ENCODE peak calls at places on chromosomes 13 and 19, in four cellular contexts. S, M, B and F are unnamed samples.

GRCh38 chr13:90545070-90545840 is 802.2 kb upstream of the MIR17HG start:
- DNase-seq in B (no peak), M (no peak), S (no peak), F (no peak)

GRCh38 chr19:5947435-5947834 is 30.5 kb downstream of the RANBP3 start:
- DNase-seq in B (no peak), S (no peak), M (no peak), F (peak; percentile 67)

GRCh38 chr19:34733266-34733825 is 697 bp upstream of the ZNF181 start:
- DNase-seq in M (peak; percentile 78), B (no peak), S (peak; percentile 72), F (no peak)

GRCh38 chr13:47611664-47612288 is 389.3 kb downstream of the SUCLA2 start:
- DNase-seq in B (no peak), S (no peak), M (no peak), F (peak; percentile 45)

GRCh38 chr19:10461047-10461949 is 41.0 kb downstream of the PDE4A start:
- DNase-seq in M (peak; percentile 96), S (peak; percentile 98), B (peak; percentile 100), F (peak; percentile 91)

GRCh38 chr19:42081584-42082258 is 5.8 kb downstream of the ZNF574 start:
- DNase-seq in B (no peak), M (peak; percentile 50), S (no peak), F (peak; percentile 65)

GRCh38 chr19:32343550-32344262 is 1.7 kb upstream of the ZNF507 start:
- DNase-seq in M (peak; percentile 8), S (no peak), B (no peak), F (no peak)

GRCh38 chr19:48274173-48274572 is 4.3 kb downstream of the ZNF114 start:
- DNase-seq in M (no peak), B (no peak), S (no peak), F (peak; percentile 40)

GRCh38 chr19:2040647-2041435 is 10.2 kb downstream of the MKNK2 start:
- DNase-seq in M (no peak), S (no peak), B (no peak), F (no peak)

GRCh38 chr19:3649888-3650287 is 23.3 kb upstream of the CACTIN start:
- DNase-seq in S (no peak), M (no peak), B (peak; percentile 54), F (no peak)

GRCh38 chr19:4122480-4122879 is 1.4 kb downstream of the MAP2K2 start:
- DNase-seq in M (no peak), B (no peak), S (no peak), F (no peak)

GRCh38 chr19:43934055-43934984 is 762 bp downstream of the ZNF45 start:
- DNase-seq in B (no peak), S (no peak), M (peak; percentile 22), F (peak; percentile 10)

GRCh38 chr19:1394252-1395193 is 6.8 kb downstream of the GAMT start:
- DNase-seq in S (peak; percentile 40), M (no peak), B (no peak), F (no peak)

GRCh38 chr13:25574437-25575426 is 203.0 kb downstream of the ATP8A2 start:
- DNase-seq in S (peak; percentile 83), B (peak; percentile 89), M (peak; percentile 92), F (peak; percentile 78)

GRCh38 chr13:60164490-60164889 is 762 bp upstream of the DIAPH3 start:
- DNase-seq in S (no peak), B (no peak), M (peak; percentile 74), F (peak; percentile 2)

GRCh38 chr13:111646464-111646855 is 326.0 kb downstream of the TEX29 start:
- DNase-seq in B (no peak), M (no peak), S (no peak), F (no peak)

GRCh38 chr19:34712606-34713261 is 21.3 kb upstream of the ZNF181 start:
- DNase-seq in B (peak; percentile 51), M (peak; percentile 83), S (peak; percentile 61), F (peak; percentile 82)

GRCh38 chr19:10339380-10339960 is at the start of gene ICAM3:
- DNase-seq in S (peak; percentile 64), M (no peak), B (peak; percentile 64), F (no peak)

GRCh38 chr13:94825507-94825906 is 113.2 kb upstream of the SOX21 start:
- DNase-seq in B (peak; percentile 62), S (peak; percentile 89), M (peak; percentile 66), F (no peak)

GRCh38 chr19:35476149-35476548 is 14.1 kb downstream of the KRTDAP start:
- DNase-seq in M (peak; percentile 49), B (peak; percentile 83), S (peak; percentile 62), F (no peak)

GRCh38 chr19:29587518-29587986 is 18.5 kb upstream of the POP4 start:
- DNase-seq in M (no peak), S (no peak), B (no peak), F (peak; percentile 38)

GRCh38 chr19:7216373-7216902 is 77.8 kb downstream of the INSR start:
- DNase-seq in S (no peak), B (no peak), M (no peak), F (no peak)

GRCh38 chr19:46946090-46946489 is 73.5 kb upstream of the NPAS1 start:
- DNase-seq in M (no peak), B (no peak), S (no peak), F (no peak)

GRCh38 chr19:17235618-17236413 is 9.8 kb downstream of the OCEL1 start:
- DNase-seq in S (peak; percentile 84), B (peak; percentile 80), M (peak; percentile 83), F (peak; percentile 76)

GRCh38 chr13:52348983-52349780 is 56.8 kb downstream of the THSD1 start:
- DNase-seq in S (no peak), B (no peak), M (peak; percentile 48), F (peak; percentile 85)

GRCh38 chr13:110801044-110801443 is 87.5 kb downstream of the ING1 start:
- DNase-seq in M (peak; percentile 11), S (no peak), B (no peak), F (no peak)

GRCh38 chr19:4889034-4889825 is 13.5 kb downstream of the ARRDC5 start:
- DNase-seq in M (no peak), B (no peak), S (no peak), F (peak; percentile 83)

GRCh38 chr13:23621316-23621645 is 51.1 kb downstream of the TNFRSF19 start:
- DNase-seq in M (peak; percentile 92), B (no peak), S (no peak), F (peak; percentile 96)

GRCh38 chr19:34041922-34042521 is 130.3 kb upstream of the LSM14A start:
- DNase-seq in B (peak; percentile 95), S (peak; percentile 83), M (peak; percentile 67), F (peak; percentile 33)

GRCh38 chr19:18386543-18387251 is 739 bp downstream of the GDF15 start:
- DNase-seq in B (no peak), S (no peak), M (peak; percentile 59), F (peak; percentile 46)

GRCh38 chr13:87052731-87053130 is 618.4 kb upstream of the SLITRK5 start:
- DNase-seq in B (no peak), M (no peak), S (no peak), F (peak; percentile 54)

GRCh38 chr13:51453959-51454703 is 1.3 kb upstream of the INTS6 start:
- DNase-seq in B (no peak), M (peak; percentile 61), S (no peak), F (peak; percentile 6)

GRCh38 chr13:45416521-45417125 is 1.6 kb downstream of the SLC25A30 start:
- DNase-seq in S (no peak), M (no peak), B (no peak), F (no peak)

GRCh38 chr19:46845959-46846459 is 4.6 kb downstream of the AP2S1 start:
- DNase-seq in B (no peak), S (no peak), M (no peak), F (no peak)

DNA sequence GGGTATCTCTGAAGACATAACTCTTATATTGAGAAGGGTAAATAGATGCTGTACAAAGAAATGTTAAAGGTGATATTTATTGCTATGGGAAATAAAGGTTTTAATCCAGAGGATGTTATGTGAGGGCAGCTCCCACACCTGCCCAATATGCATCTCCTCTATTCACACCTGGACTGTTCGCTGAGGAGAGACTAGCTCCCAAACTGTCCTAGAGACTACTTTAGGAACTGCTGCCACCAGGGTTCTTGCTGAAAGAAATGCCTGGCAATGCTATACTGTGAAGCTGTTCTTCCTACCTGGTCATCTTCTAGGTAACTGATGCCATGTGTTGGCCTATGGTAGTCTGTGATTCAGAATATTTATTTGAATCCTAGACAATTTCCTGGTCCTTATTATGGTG is 1421.5 kb upstream of the SPRY2 start:
- DNase-seq in B (no peak), S (no peak), M (no peak), F (no peak)
- H4K5ac ChIP-seq in B (no peak overlapping the region), S (no peak overlapping the region), M (no peak overlapping the region), F (no peak overlapping the region)

DNA sequence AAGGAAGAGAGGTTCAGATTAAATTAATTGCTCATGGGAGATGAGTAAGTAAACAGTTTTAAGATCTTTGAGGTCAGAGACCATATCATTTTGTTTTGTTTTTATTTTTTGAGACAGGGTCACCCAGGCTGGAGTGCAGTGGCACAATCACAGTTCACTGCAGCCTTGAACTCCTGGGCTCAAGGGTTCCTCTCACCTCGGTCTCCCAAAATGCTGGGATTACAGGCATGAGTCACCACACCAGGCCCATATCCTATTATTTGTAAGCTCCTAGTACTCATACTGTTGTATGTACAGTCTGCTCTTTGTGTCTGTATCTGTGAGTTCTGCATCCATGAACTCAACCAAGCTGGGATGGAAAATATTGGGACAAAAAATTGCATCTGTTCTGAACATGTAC is 6.0 kb upstream of the RASL11A start:
- DNase-seq in B (no peak), S (no peak), M (no peak), F (no peak)
- H4K5ac ChIP-seq in B (no peak overlapping the region), S (no peak overlapping the region), M (no peak overlapping the region), F (no peak overlapping the region)

DNA sequence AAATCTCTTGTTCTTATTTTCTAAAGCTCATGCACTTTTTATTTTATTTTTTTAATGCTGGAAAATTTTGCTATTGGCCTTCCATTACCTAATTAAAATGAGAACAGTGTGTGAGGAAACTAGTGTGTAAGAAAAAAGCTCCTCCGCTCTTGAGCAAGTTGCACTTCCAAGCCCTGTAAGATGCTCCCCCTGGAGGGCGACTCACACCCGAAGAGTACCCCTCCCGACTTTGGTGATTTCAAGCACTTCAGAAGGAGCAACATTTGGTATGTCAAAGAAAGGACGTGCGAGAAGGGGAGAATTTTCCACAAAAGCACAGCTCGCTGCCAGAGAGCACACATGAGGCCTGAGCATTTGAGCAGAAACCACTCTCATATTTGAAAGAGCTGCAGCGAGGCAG is 504.3 kb downstream of the FGF9 start:
- DNase-seq in B (no peak), M (peak; percentile 56), S (no peak), F (no peak)
- H4K5ac ChIP-seq in B (no peak overlapping the region), M (no peak overlapping the region), S (no peak overlapping the region), F (no peak overlapping the region)

DNA sequence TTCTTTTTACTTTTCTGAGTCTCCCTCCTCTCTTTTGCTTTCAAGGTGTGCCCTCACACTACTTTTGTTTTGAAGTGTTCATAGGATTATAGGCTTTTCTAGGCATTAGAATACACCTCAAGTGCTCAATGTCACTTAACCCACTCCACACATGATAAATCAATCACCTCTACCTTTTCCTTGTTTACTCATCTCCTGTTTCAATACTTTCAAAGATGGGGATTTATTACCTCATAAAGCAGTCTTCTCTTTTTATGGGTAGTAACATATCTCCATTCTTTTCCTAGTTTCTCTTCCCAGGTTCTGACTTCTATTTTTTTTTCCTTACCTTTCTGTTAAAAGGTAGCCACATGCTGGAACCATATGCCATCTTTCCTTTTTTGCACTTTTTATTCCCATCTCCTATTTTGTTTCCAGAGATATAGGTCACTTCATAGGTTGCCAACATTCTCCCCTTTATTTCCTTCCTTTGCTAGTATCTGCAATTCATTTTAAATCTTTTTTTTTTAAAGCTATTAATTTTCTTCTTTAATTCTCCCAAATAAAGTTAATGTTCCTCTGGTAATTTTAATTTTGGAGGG is 137.6 kb upstream of the SLC10A2 start:
- DNase-seq in S (no peak), B (no peak), M (no peak), F (no peak)
- H4K5ac ChIP-seq in S (no peak overlapping the region), B (no peak overlapping the region), M (no peak overlapping the region), F (no peak overlapping the region)